ENCODE peak calls at places on chromosomes 3 and 15, in ten cellular contexts. One of them, this sample, is unnamed.

GRCh38 chr3:153599685-153600084 is 437.7 kb downstream of the RAP2B start:
- DNase-seq in BJ: peak; percentile 70
- DNase-seq in adrenal gland: no peak
- DNase-seq in AML-193: no peak
- DNase-seq in NCI-H1417: no peak
- DNase-seq in activated CD4-positive, alpha-beta T cell treated with anti-CD3 and anti-CD28 coated beads, Interleukin-2, amount 10 ng/mL, durations not matched to agents 7 days and 5 days: no peak
- DNase-seq in GM10248: no peak
- DNase-seq in iris pigment epithelial cell: peak; percentile 94
- DNase-seq in endothelial cell: no peak
- DNase-seq in stimulated activated CD4-positive, alpha-beta T cell treated with anti-CD3 and anti-CD28 coated beads, Interleukin-4, amount 100 ng/mL, for 1 hour: no peak
- DNase-seq in this sample: peak; percentile 75

GRCh38 chr3:30198162-30198561 is 408.2 kb upstream of the TGFBR2 start:
- DNase-seq in iris pigment epithelial cell: peak; percentile 44
- DNase-seq in activated CD4-positive, alpha-beta T cell treated with anti-CD3 and anti-CD28 coated beads, Interleukin-2, amount 10 ng/mL, durations not matched to agents 7 days and 5 days: no peak
- DNase-seq in AML-193: peak; percentile 41
- DNase-seq in adrenal gland: no peak
- DNase-seq in BJ: no peak
- DNase-seq in endothelial cell: no peak
- DNase-seq in NCI-H1417: no peak
- DNase-seq in stimulated activated CD4-positive, alpha-beta T cell treated with anti-CD3 and anti-CD28 coated beads, Interleukin-4, amount 100 ng/mL, for 1 hour: no peak
- DNase-seq in GM10248: no peak
- DNase-seq in this sample: no peak

GRCh38 chr3:33046521-33046920 is 50.4 kb downstream of the GLB1 start:
- DNase-seq in BJ: no peak
- DNase-seq in activated CD4-positive, alpha-beta T cell treated with anti-CD3 and anti-CD28 coated beads, Interleukin-2, amount 10 ng/mL, durations not matched to agents 7 days and 5 days: peak; percentile 47
- DNase-seq in AML-193: no peak
- DNase-seq in GM10248: no peak
- DNase-seq in iris pigment epithelial cell: no peak
- DNase-seq in adrenal gland: no peak
- DNase-seq in stimulated activated CD4-positive, alpha-beta T cell treated with anti-CD3 and anti-CD28 coated beads, Interleukin-4, amount 100 ng/mL, for 1 hour: no peak
- DNase-seq in endothelial cell: no peak
- DNase-seq in NCI-H1417: no peak
- DNase-seq in this sample: no peak

GRCh38 chr15:33242165-33242564 is 47.7 kb upstream of the FMN1 start:
- DNase-seq in endothelial cell: peak; percentile 18
- DNase-seq in adrenal gland: no peak
- DNase-seq in GM10248: no peak
- DNase-seq in AML-193: no peak
- DNase-seq in stimulated activated CD4-positive, alpha-beta T cell treated with anti-CD3 and anti-CD28 coated beads, Interleukin-4, amount 100 ng/mL, for 1 hour: no peak
- DNase-seq in BJ: peak; percentile 7
- DNase-seq in iris pigment epithelial cell: peak; percentile 44
- DNase-seq in NCI-H1417: no peak
- DNase-seq in activated CD4-positive, alpha-beta T cell treated with anti-CD3 and anti-CD28 coated beads, Interleukin-2, amount 10 ng/mL, durations not matched to agents 7 days and 5 days: no peak
- DNase-seq in this sample: peak; percentile 17

GRCh38 chr3:10553586-10554235 is 48.3 kb upstream of the ATP2B2 start:
- DNase-seq in adrenal gland: no peak
- DNase-seq in stimulated activated CD4-positive, alpha-beta T cell treated with anti-CD3 and anti-CD28 coated beads, Interleukin-4, amount 100 ng/mL, for 1 hour: no peak
- DNase-seq in iris pigment epithelial cell: no peak
- DNase-seq in GM10248: no peak
- DNase-seq in NCI-H1417: no peak
- DNase-seq in AML-193: no peak
- DNase-seq in activated CD4-positive, alpha-beta T cell treated with anti-CD3 and anti-CD28 coated beads, Interleukin-2, amount 10 ng/mL, durations not matched to agents 7 days and 5 days: no peak
- DNase-seq in BJ: no peak
- DNase-seq in endothelial cell: peak; percentile 59
- DNase-seq in this sample: no peak

GRCh38 chr3:149783576-149783975 is 8.8 kb downstream of the ANKUB1 start:
- DNase-seq in adrenal gland: no peak
- DNase-seq in NCI-H1417: no peak
- DNase-seq in BJ: no peak
- DNase-seq in GM10248: no peak
- DNase-seq in AML-193: peak; percentile 94
- DNase-seq in iris pigment epithelial cell: peak; percentile 80
- DNase-seq in activated CD4-positive, alpha-beta T cell treated with anti-CD3 and anti-CD28 coated beads, Interleukin-2, amount 10 ng/mL, durations not matched to agents 7 days and 5 days: no peak
- DNase-seq in stimulated activated CD4-positive, alpha-beta T cell treated with anti-CD3 and anti-CD28 coated beads, Interleukin-4, amount 100 ng/mL, for 1 hour: no peak
- DNase-seq in endothelial cell: no peak
- DNase-seq in this sample: peak; percentile 17

GRCh38 chr3:147939425-147940196 is 530.4 kb downstream of the ZIC1 start:
- DNase-seq in AML-193: no peak
- DNase-seq in activated CD4-positive, alpha-beta T cell treated with anti-CD3 and anti-CD28 coated beads, Interleukin-2, amount 10 ng/mL, durations not matched to agents 7 days and 5 days: no peak
- DNase-seq in iris pigment epithelial cell: no peak
- DNase-seq in GM10248: no peak
- DNase-seq in adrenal gland: no peak
- DNase-seq in NCI-H1417: no peak
- DNase-seq in endothelial cell: no peak
- DNase-seq in stimulated activated CD4-positive, alpha-beta T cell treated with anti-CD3 and anti-CD28 coated beads, Interleukin-4, amount 100 ng/mL, for 1 hour: no peak
- DNase-seq in BJ: no peak
- DNase-seq in this sample: no peak

GRCh38 chr15:101148166-101148880 is 103.5 kb downstream of the CHSY1 start:
- DNase-seq in NCI-H1417: no peak
- DNase-seq in iris pigment epithelial cell: no peak
- DNase-seq in adrenal gland: no peak
- DNase-seq in endothelial cell: no peak
- DNase-seq in AML-193: no peak
- DNase-seq in activated CD4-positive, alpha-beta T cell treated with anti-CD3 and anti-CD28 coated beads, Interleukin-2, amount 10 ng/mL, durations not matched to agents 7 days and 5 days: no peak
- DNase-seq in stimulated activated CD4-positive, alpha-beta T cell treated with anti-CD3 and anti-CD28 coated beads, Interleukin-4, amount 100 ng/mL, for 1 hour: no peak
- DNase-seq in BJ: no peak
- DNase-seq in GM10248: no peak
- DNase-seq in this sample: no peak

GRCh38 chr3:143578810-143579425 is 269.4 kb downstream of the SLC9A9 start:
- DNase-seq in iris pigment epithelial cell: no peak
- DNase-seq in BJ: no peak
- DNase-seq in endothelial cell: no peak
- DNase-seq in adrenal gland: no peak
- DNase-seq in NCI-H1417: no peak
- DNase-seq in AML-193: no peak
- DNase-seq in stimulated activated CD4-positive, alpha-beta T cell treated with anti-CD3 and anti-CD28 coated beads, Interleukin-4, amount 100 ng/mL, for 1 hour: no peak
- DNase-seq in GM10248: no peak
- DNase-seq in activated CD4-positive, alpha-beta T cell treated with anti-CD3 and anti-CD28 coated beads, Interleukin-2, amount 10 ng/mL, durations not matched to agents 7 days and 5 days: no peak
- DNase-seq in this sample: no peak